ENCODE peak calls at places on chromosomes 16 and 17, in ten cellular contexts. One of them, this sample, is unnamed.

GRCh38 chr17:27625856-27626255 is 5.1 kb upstream of the LGALS9 start:
- DNase-seq in cardiac fibroblast: no peak
- DNase-seq in RWPE1: no peak
- DNase-seq in DMS153: no peak
- DNase-seq in body of pancreas: no peak
- DNase-seq in IMR-90: no peak
- DNase-seq in left colon: no peak
- DNase-seq in Peyer's patch: no peak
- DNase-seq in HS-5: no peak
- DNase-seq in AG09319: no peak
- DNase-seq in this sample: no peak

GRCh38 chr17:50460831-50461526 is 7.7 kb downstream of the CHAD start:
- DNase-seq in left colon: no peak
- DNase-seq in body of pancreas: no peak
- DNase-seq in IMR-90: no peak
- DNase-seq in DMS153: no peak
- DNase-seq in Peyer's patch: no peak
- DNase-seq in HS-5: no peak
- DNase-seq in RWPE1: no peak
- DNase-seq in AG09319: no peak
- DNase-seq in cardiac fibroblast: no peak
- DNase-seq in this sample: no peak

GRCh38 chr16:87895641-87896141 is 26.4 kb upstream of the SLC7A5 start:
- DNase-seq in DMS153: no peak
- DNase-seq in RWPE1: no peak
- DNase-seq in left colon: peak
- DNase-seq in cardiac fibroblast: no peak
- DNase-seq in HS-5: no peak
- DNase-seq in body of pancreas: peak
- DNase-seq in Peyer's patch: peak
- DNase-seq in AG09319: no peak
- DNase-seq in IMR-90: peak
- DNase-seq in this sample: no peak

GRCh38 chr17:79930786-79931516 is 91.7 kb upstream of the CBX4 start:
- DNase-seq in RWPE1: no peak
- DNase-seq in cardiac fibroblast: no peak
- DNase-seq in body of pancreas: no peak
- DNase-seq in left colon: no peak
- DNase-seq in AG09319: no peak
- DNase-seq in HS-5: no peak
- DNase-seq in Peyer's patch: no peak
- DNase-seq in IMR-90: no peak
- DNase-seq in DMS153: no peak
- DNase-seq in this sample: no peak

GRCh38 chr17:49845210-49845782 is 2.6 kb downstream of the TAC4 start:
- DNase-seq in AG09319: no peak
- DNase-seq in body of pancreas: peak
- DNase-seq in left colon: no peak
- DNase-seq in IMR-90: no peak
- DNase-seq in Peyer's patch: no peak
- DNase-seq in HS-5: no peak
- DNase-seq in DMS153: no peak
- DNase-seq in RWPE1: no peak
- DNase-seq in cardiac fibroblast: peak
- DNase-seq in this sample: peak

GRCh38 chr17:73335591-73336503 is 24.0 kb upstream of the CDC42EP4 start:
- DNase-seq in left colon: peak
- DNase-seq in HS-5: no peak
- DNase-seq in body of pancreas: no peak
- DNase-seq in Peyer's patch: no peak
- DNase-seq in DMS153: peak
- DNase-seq in IMR-90: no peak
- DNase-seq in AG09319: no peak
- DNase-seq in cardiac fibroblast: no peak
- DNase-seq in RWPE1: no peak
- DNase-seq in this sample: no peak

GRCh38 chr17:4043862-4044261 is 79.6 kb upstream of the ATP2A3 start:
- DNase-seq in left colon: peak
- DNase-seq in body of pancreas: no peak
- DNase-seq in AG09319: no peak
- DNase-seq in cardiac fibroblast: no peak
- DNase-seq in IMR-90: no peak
- DNase-seq in DMS153: no peak
- DNase-seq in RWPE1: no peak
- DNase-seq in Peyer's patch: peak
- DNase-seq in HS-5: no peak
- DNase-seq in this sample: no peak

GRCh38 chr16:30348113-30348512 is 7.0 kb downstream of the CD2BP2 start:
- DNase-seq in RWPE1: no peak
- DNase-seq in HS-5: no peak
- DNase-seq in left colon: no peak
- DNase-seq in cardiac fibroblast: no peak
- DNase-seq in body of pancreas: no peak
- DNase-seq in AG09319: no peak
- DNase-seq in IMR-90: no peak
- DNase-seq in DMS153: no peak
- DNase-seq in Peyer's patch: no peak
- DNase-seq in this sample: no peak

GRCh38 chr17:55734128-55734781 is 11.6 kb upstream of the TMEM100 start:
- DNase-seq in AG09319: no peak
- DNase-seq in body of pancreas: no peak
- DNase-seq in left colon: no peak
- DNase-seq in RWPE1: no peak
- DNase-seq in DMS153: no peak
- DNase-seq in cardiac fibroblast: no peak
- DNase-seq in Peyer's patch: no peak
- DNase-seq in IMR-90: peak
- DNase-seq in HS-5: peak
- DNase-seq in this sample: no peak

GRCh38 chr17:67891481-67892119 is 66.3 kb downstream of the BPTF start:
- DNase-seq in Peyer's patch: no peak
- DNase-seq in left colon: peak
- DNase-seq in AG09319: peak
- DNase-seq in body of pancreas: peak
- DNase-seq in DMS153: no peak
- DNase-seq in cardiac fibroblast: peak
- DNase-seq in RWPE1: peak
- DNase-seq in HS-5: peak
- DNase-seq in IMR-90: peak
- DNase-seq in this sample: peak

GRCh38 chr17:49063652-49064051 is 66.5 kb downstream of the IGF2BP1 start:
- DNase-seq in AG09319: no peak
- DNase-seq in DMS153: no peak
- DNase-seq in HS-5: no peak
- DNase-seq in left colon: peak
- DNase-seq in RWPE1: no peak
- DNase-seq in body of pancreas: no peak
- DNase-seq in Peyer's patch: no peak
- DNase-seq in IMR-90: no peak
- DNase-seq in cardiac fibroblast: peak
- DNase-seq in this sample: no peak

GRCh38 chr17:44466339-44466738 is 36.9 kb downstream of the GPATCH8 start:
- DNase-seq in cardiac fibroblast: no peak
- DNase-seq in IMR-90: no peak
- DNase-seq in AG09319: no peak
- DNase-seq in HS-5: no peak
- DNase-seq in left colon: no peak
- DNase-seq in DMS153: no peak
- DNase-seq in RWPE1: no peak
- DNase-seq in Peyer's patch: no peak
- DNase-seq in body of pancreas: no peak
- DNase-seq in this sample: no peak

GRCh38 chr16:21075252-21075651 is 75.4 kb downstream of the DNAH3 start:
- DNase-seq in cardiac fibroblast: no peak
- DNase-seq in IMR-90: no peak
- DNase-seq in HS-5: no peak
- DNase-seq in Peyer's patch: no peak
- DNase-seq in AG09319: no peak
- DNase-seq in DMS153: no peak
- DNase-seq in body of pancreas: no peak
- DNase-seq in RWPE1: no peak
- DNase-seq in left colon: no peak
- DNase-seq in this sample: no peak

This sample was measured in caudate nucleus.